ENCODE peak calls at places on chromosomes 5 and 9, in eight cellular contexts. M, Z, P, E, C, Q, I and H are unnamed samples.

GRCh38 chr5:9340095-9340494 is 205.8 kb downstream of the SEMA5A start:
- DNase-seq in Q (no peak), P (no peak), Z (no peak), E (no peak), I (no peak), C (no peak), M (no peak), H (peak)

GRCh38 chr5:123700624-123701023 is 188.6 kb downstream of the CSNK1G3 start:
- DNase-seq in Z (no peak), C (no peak), M (peak), P (peak), E (peak), Q (peak), I (no peak), H (peak)

GRCh38 chr5:144103611-144104010 is 66.8 kb downstream of the YIPF5 start:
- DNase-seq in Z (no peak), I (no peak), C (no peak), Q (no peak), M (no peak), P (no peak), E (no peak), H (no peak)

GRCh38 chr5:114053377-114053776 is 308.5 kb upstream of the KCNN2 start:
- DNase-seq in I (no peak), Z (no peak), P (no peak), E (no peak), M (no peak), C (no peak), Q (no peak), H (no peak)

GRCh38 chr5:10474521-10475075 is 32.9 kb downstream of the ROPN1L start:
- DNase-seq in C (no peak), Z (no peak), I (no peak), P (peak), M (peak), E (peak), Q (no peak), H (no peak)

GRCh38 chr5:41755705-41756104 is 114.5 kb downstream of the OXCT1 start:
- DNase-seq in P (no peak), M (no peak), E (no peak), Q (no peak), I (no peak), Z (no peak), C (no peak), H (no peak)

GRCh38 chr5:133228316-133228715 is 176.5 kb downstream of the HSPA4 start:
- DNase-seq in P (no peak), I (no peak), C (no peak), M (no peak), E (no peak), Z (no peak), Q (no peak), H (no peak)

GRCh38 chr9:126827227-126827626 is 22.4 kb downstream of the ZBTB43 start:
- DNase-seq in Q (no peak), M (no peak), Z (no peak), I (no peak), P (no peak), E (no peak), C (no peak), H (no peak)

GRCh38 chr5:146039420-146039819 is 66.0 kb downstream of the PLAC8L1 start:
- DNase-seq in C (no peak), Z (peak), I (no peak), M (no peak), Q (no peak), P (no peak), E (no peak), H (no peak)

GRCh38 chr5:10663531-10664183 is 97.4 kb downstream of the DAP start:
- DNase-seq in P (peak), Q (peak), Z (no peak), C (peak), M (peak), I (peak), E (peak), H (peak)

GRCh38 chr9:88339322-88339721 is 48.9 kb upstream of the SPIN1 start:
- DNase-seq in Q (no peak), Z (no peak), P (no peak), I (no peak), C (no peak), E (no peak), M (no peak), H (no peak)

GRCh38 chr5:38680094-38680765 is 123.8 kb upstream of the LIFR start:
- DNase-seq in C (no peak), P (no peak), E (no peak), I (no peak), Q (no peak), M (no peak), Z (no peak), H (no peak)

GRCh38 chr5:41637424-41637823 is 127.0 kb upstream of the PLCXD3 start:
- DNase-seq in Q (peak), P (no peak), E (no peak), M (no peak), Z (no peak), I (no peak), C (no peak), H (no peak)

GRCh38 chr9:128245293-128246151 is 30.3 kb downstream of the GOLGA2 start:
- DNase-seq in P (no peak), I (no peak), E (no peak), Z (no peak), Q (peak), C (peak), M (peak), H (peak)

GRCh38 chr5:157290156-157290980 is 24.4 kb downstream of the CYFIP2 start:
- DNase-seq in M (peak), P (peak), C (peak), I (no peak), Q (no peak), Z (no peak), E (no peak), H (peak)

GRCh38 chr5:109231331-109231730 is 178.4 kb downstream of the PJA2 start:
- DNase-seq in M (no peak), E (no peak), Z (no peak), I (no peak), Q (no peak), P (no peak), C (no peak), H (no peak)

GRCh38 chr5:119250946-119251901 is 104.6 kb upstream of the TNFAIP8 start:
- DNase-seq in P (no peak), E (no peak), Z (no peak), C (no peak), Q (no peak), M (peak), I (no peak), H (no peak)

GRCh38 chr5:78597858-78598415 is 50.6 kb downstream of the LHFPL2 start:
- DNase-seq in C (no peak), Z (no peak), I (no peak), M (peak), Q (no peak), P (peak), E (no peak), H (peak)

GRCh38 chr9:75601280-75601679 is 289.2 kb upstream of the PCSK5 start:
- DNase-seq in Z (no peak), P (no peak), M (no peak), C (no peak), E (no peak), I (no peak), Q (no peak), H (peak)

GRCh38 chr5:99169309-99169708 is 240.5 kb upstream of the CHD1 start:
- DNase-seq in Q (peak), C (no peak), Z (no peak), P (peak), E (no peak), I (no peak), M (no peak), H (peak)

GRCh38 chr5:179852993-179853547 is 5.5 kb downstream of the MRNIP start:
- DNase-seq in P (no peak), M (no peak), I (no peak), Z (peak), E (no peak), Q (no peak), C (no peak), H (no peak)

GRCh38 chr5:57307516-57307915 is 133.7 kb downstream of the GPBP1 start:
- DNase-seq in P (no peak), M (no peak), I (no peak), E (no peak), Q (no peak), C (no peak), Z (no peak), H (no peak)

GRCh38 chr9:2623046-2623865 is 1.7 kb downstream of the VLDLR start:
- DNase-seq in P (no peak), E (no peak), C (peak), I (peak), Z (peak), Q (peak), M (peak), H (peak)

DNA sequence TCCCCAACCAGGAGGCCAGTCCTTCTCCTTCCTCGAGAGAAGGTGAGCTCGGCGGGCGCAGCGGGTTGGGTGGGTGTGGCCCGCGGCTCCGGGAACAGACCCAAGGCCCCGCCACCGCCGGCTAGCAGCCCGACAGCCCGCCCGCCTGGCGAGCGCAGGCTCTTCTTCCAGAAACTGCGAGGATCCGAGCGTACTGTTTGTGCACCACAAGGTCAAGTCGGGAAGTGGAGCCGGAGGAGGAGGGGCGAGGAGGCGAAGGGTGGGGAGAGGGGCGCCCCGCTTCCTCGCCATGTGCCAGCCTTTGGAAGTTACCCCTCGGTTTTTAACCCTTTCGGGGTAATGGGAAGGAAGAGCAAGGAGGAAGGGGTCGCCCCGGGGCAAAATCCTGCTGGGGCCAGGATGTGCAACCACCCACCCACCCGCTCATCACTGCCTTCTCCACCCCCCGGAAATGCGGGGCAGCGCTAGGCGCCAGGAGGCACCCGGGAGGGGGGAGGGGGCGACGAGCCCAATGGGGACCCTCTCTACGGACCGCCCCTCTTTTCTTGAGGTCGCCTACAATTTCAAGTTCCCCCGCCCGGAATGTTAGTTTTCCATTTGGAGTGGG is 1.1 kb upstream of the JADE2 start:
- DNase-seq in M (peak), Q (peak), Z (peak), P (peak), I (peak), C (no peak), E (no peak), H (peak)
- TF ChIP-seq CTCF in M (no peak), Q (no peak), Z (no peak), P (no peak), I (no peak), C (peak), E (peak), H (no peak)

GRCh38 chr5:3592298-3592697 is 3.3 kb upstream of the IRX1 start:
- DNase-seq in M (no peak), Z (no peak), E (no peak), C (no peak), I (no peak), Q (peak), P (no peak), H (no peak)

GRCh38 chr5:3595102-3595961 is at the start of gene IRX1:
- DNase-seq in C (no peak), Z (no peak), P (no peak), M (no peak), Q (peak), E (no peak), I (no peak), H (no peak)

GRCh38 chr5:3594514-3595101 is 1.0 kb upstream of the IRX1 start:
- DNase-seq in I (no peak), Q (peak), E (no peak), Z (no peak), P (no peak), C (no peak), M (no peak), H (no peak)

GRCh38 chr5:3596261-3596825 is 711 bp downstream of the IRX1 start:
- DNase-seq in P (no peak), E (no peak), I (no peak), C (no peak), Q (peak), M (no peak), Z (no peak), H (no peak)

GRCh38 chr5:3593771-3594513 is 1.7 kb upstream of the IRX1 start:
- DNase-seq in M (no peak), C (no peak), I (no peak), E (no peak), Z (no peak), P (no peak), Q (peak), H (no peak)
- H3K4me3 ChIP-seq in M (no peak), C (no peak), I (no peak), E (no peak), Z (no peak), P (no peak), Q (peak), H (no peak)

GRCh38 chr9:32550046-32550608 is 2.0 kb upstream of the SMIM27 start:
- DNase-seq in Z (no peak), Q (peak), I (no peak), P (no peak), E (no peak), M (peak), C (no peak), H (peak)
- TF ChIP-seq CTCF in Z (no peak), Q (no peak), I (no peak), P (no peak), E (peak), M (peak), C (peak), H (peak)

GRCh38 chr9:79574166-79574565 is 2.4 kb downstream of the TLE4 start:
- DNase-seq in I (no peak), E (no peak), P (no peak), C (no peak), Z (no peak), M (no peak), Q (no peak), H (no peak)
- H3K4me3 ChIP-seq in I (peak), E (peak), P (peak), C (peak), Z (peak), M (peak), Q (peak), H (peak)

GRCh38 chr9:91789941-91790340 is 160.1 kb downstream of the ROR2 start:
- DNase-seq in P (no peak), C (no peak), Q (no peak), Z (no peak), I (no peak), M (peak), E (no peak), H (no peak)
- TF ChIP-seq CTCF in P (no peak), C (no peak), Q (no peak), Z (no peak), I (no peak), M (no peak), E (no peak), H (no peak)

DNA sequence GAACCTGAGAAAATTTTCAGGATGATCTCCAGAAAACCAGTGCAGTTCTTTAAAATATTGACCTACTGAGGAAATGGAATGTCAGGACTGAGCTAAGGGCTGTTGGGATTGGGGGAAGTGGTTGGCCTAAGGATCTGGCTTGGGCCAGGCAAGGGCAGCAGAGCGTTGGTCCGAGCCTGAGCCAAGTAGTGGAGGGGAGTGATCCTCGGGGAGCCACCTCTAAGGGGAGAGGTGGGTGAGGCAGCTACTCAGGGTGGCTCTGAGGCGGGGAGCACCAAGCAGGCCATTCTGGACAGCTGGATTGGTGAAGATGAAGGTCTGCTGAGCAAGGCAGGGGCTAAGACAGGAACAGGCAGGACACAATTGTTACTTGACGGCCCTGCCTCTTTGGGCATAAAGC is 11.5 kb downstream of the CAMK4 start:
- DNase-seq in Z (no peak), I (no peak), Q (no peak), C (no peak), M (no peak), E (no peak), P (no peak), H (no peak)
- H3K4me3 ChIP-seq in Z (no peak), I (no peak), Q (no peak), C (no peak), M (no peak), E (no peak), P (no peak), H (no peak)

DNA sequence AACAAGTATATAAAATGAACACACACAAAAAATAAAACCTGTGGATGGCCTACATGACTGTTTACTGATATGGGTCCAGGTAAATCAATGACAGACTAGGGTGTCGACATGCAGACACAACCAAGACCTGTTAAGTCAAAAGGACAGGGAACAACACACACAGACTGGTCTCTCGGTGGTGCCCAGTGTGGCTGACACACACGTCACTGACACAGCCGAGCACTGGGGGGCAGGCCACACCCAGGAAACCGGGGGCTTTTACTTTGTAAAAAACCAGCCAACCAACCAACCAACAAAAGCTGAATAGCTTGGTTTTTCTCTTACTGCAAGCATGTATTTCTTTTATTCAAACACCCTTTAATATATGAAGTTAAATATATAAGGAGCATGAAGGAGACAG is 5.0 kb downstream of the FAM163B start:
- DNase-seq in Z (no peak), Q (no peak), C (peak), I (no peak), M (no peak), E (no peak), P (no peak), H (peak)
- TF ChIP-seq CTCF in Z (no peak), Q (no peak), C (peak), I (no peak), M (no peak), E (no peak), P (no peak), H (peak)

DNA sequence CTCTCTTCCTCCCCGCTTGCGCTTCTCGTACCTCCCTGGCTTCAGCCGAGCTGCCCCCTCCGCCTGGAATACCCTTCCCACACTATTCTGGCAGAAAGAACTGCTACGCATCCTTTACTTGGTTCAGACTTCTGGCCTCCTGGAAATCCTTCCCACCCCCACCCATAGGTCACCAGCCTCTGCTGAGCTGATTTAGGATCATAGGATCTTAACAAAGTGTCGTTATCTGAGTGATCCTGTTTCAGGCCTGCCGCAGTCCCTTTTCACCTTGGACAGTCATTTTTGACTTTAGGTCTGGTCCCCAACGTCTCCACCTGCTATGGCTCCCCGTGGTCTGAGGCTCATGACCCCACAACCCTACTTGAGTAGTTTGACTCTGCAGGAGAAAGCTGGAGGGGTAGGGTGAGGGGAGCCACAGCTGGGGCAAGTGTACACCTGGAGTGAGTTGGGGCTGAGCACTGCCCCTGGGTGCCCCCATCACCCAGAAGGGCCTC is 27.3 kb downstream of the EGR1 start:
- DNase-seq in I (no peak), M (no peak), Q (no peak), E (no peak), P (no peak), C (no peak), Z (no peak), H (no peak)
- H3K4me3 ChIP-seq in I (peak), M (peak), Q (peak), E (peak), P (peak), C (peak), Z (peak), H (peak)